ENCODE peak calls at places on chromosomes 11 and 22, in six cellular contexts. E is HepG2, O is K562, Y is GM12891, I is H1, V is GM12878. H is an unnamed sample.

GRCh38 chr11:12413141-12414055 is 36.0 kb downstream of the PARVA start:
- DNase-seq in I (no peak), E (no peak), V (no peak), O (no peak), Y (no peak), H (no peak)

GRCh38 chr22:29338398-29338797 is 22.9 kb upstream of the RASL10A start:
- DNase-seq in I (no peak), E (no peak), O (no peak), Y (no peak), V (no peak), H (no peak)

GRCh38 chr22:25374871-25375270 is 155.4 kb downstream of the CRYBB2 start:
- DNase-seq in Y (no peak), E (no peak), O (no peak), V (no peak), I (no peak), H (no peak)

GRCh38 chr11:45892856-45893255 is 7.4 kb downstream of the MAPK8IP1 start:
- DNase-seq in V (no peak), O (no peak), I (no peak), Y (no peak), E (no peak), H (no peak)

GRCh38 chr11:104134760-104135159 is 29.2 kb downstream of the PDGFD start:
- DNase-seq in O (no peak), Y (no peak), V (no peak), E (no peak), I (no peak), H (no peak)

GRCh38 chr22:45627489-45628233 is 44.0 kb upstream of the ATXN10 start:
- DNase-seq in Y (no peak), V (no peak), E (peak; percentile 66), O (no peak), I (no peak), H (no peak)

GRCh38 chr11:68843052-68843561 is 1.4 kb upstream of the CPT1A start:
- DNase-seq in O (no peak), E (no peak), V (no peak), I (no peak), Y (no peak), H (no peak)

GRCh38 chr22:40215266-40215665 is 37.5 kb downstream of the TNRC6B start:
- DNase-seq in V (no peak), I (peak; percentile 45), E (no peak), Y (no peak), O (no peak), H (no peak)

GRCh38 chr22:23233746-23234408 is 53.6 kb downstream of the BCR start:
- DNase-seq in V (no peak), I (no peak), O (peak; percentile 64), Y (no peak), E (no peak), H (no peak)

DNA sequence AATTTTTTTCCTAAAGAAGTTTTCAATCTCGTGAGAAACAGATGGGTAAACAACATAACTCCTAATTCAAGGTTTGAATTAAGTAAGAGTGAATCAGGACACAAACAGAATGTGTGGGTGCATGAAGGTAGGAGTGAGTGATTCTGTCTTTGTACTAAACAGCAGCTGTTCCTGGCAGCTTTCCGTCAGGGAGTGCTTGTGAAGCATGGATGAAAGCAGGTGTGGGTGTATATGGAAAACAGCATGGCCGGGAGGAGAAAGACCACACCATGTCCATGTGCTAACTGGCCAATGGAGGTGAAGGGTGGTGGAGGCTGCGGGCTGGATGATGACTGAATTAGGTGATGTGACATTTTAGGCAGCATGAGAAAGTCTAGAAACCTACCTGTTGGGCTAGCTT is 49.6 kb downstream of the BARX2 start:
- DNase-seq in I (no peak), V (no peak), Y (no peak), O (no peak), E (no peak), H (no peak)
- TF ChIP-seq TAF1 in I (no peak), V (no peak), Y (no peak), O (no peak), E (no peak), H (no peak)

DNA sequence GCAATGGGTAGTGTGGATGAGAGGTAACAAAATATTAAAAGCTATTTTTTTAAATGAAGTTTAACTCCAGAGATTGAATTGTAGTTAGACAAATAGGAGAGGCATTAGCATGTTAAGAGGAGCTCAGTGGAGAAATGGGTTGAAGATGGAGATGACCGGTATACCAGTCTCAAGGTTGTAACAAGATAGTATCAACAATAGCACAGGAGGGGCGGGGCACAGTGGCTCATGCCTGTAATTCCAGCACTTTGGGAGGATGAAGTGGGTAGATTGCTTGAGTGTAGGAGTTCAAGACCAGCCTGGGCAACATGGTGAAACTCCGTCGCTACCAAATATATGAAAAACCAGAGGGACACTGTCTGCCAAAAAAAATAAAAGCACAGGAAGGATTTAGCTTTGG is 6.0 kb upstream of the ANKRD42 start:
- DNase-seq in V (no peak), E (no peak), Y (no peak), O (no peak), I (no peak), H (no peak)
- TF ChIP-seq POLR2AphosphoS5 in V (no peak), E (no peak), Y (no peak), O (no peak), I (no peak), H (no peak)

DNA sequence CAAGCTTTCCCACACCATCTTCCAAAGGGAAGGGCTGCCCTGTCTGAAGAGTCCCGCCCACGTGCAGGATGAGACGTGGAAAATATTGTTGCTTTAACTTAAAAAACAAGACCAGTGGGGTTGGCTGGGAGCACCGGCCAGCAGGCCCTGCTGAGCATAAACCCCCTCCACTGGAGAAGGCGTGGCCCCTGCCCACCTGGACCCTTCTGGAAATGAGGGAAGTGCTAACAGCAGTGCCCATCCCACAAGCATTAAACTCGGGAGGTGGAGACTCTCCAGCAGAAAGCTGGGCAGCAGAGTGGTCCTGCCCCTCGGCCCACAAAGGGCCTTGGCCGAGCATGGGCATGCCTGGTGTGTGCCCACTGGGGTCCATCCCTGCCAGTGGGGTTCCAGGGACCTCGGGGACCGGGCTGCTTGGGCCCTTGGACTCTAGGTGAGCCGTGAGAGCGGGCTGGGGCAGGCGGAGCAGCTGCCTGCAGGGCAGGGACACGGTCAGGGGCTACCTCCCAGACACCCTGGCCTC is 15.4 kb downstream of the SELENOO start:
- DNase-seq in V (no peak), Y (no peak), O (no peak), I (no peak), E (no peak), H (no peak)
- TF ChIP-seq POLR2A in V (no peak), Y (no peak), O (no peak), I (no peak), E (no peak), H (no peak)

GRCh38 chr11:72026029-72026428 is 27.3 kb downstream of the IL18BP start:
- DNase-seq in E (no peak), O (no peak), V (no peak), Y (no peak), I (no peak), H (no peak)
- TF ChIP-seq TAF1 in E (no peak), O (no peak), V (no peak), Y (no peak), I (no peak), H (no peak)